ENCODE peak calls at places on chromosomes 16 and 17, in five cellular contexts. C is NCI-H146, T is NCI-H1092 treated with DMSO at 0.1 percent for 48 hours, B is EL, H is GM23338. O is an unnamed sample.

GRCh38 chr16:5979905-5980550 is 882.4 kb upstream of the EEF2KMT start:
- DNase-seq in C (no peak), T (no peak), H (peak; percentile 6), B (no peak), O (no peak)

GRCh38 chr16:11245988-11246387 is 10.0 kb downstream of the SOCS1 start:
- DNase-seq in B (no peak), T (no peak), H (no peak), C (no peak), O (no peak)

GRCh38 chr16:24022797-24023196 is 187.0 kb downstream of the PRKCB start:
- DNase-seq in C (no peak), H (no peak), B (no peak), T (no peak), O (no peak)

GRCh38 chr17:9401434-9401833 is 174.2 kb downstream of the STX8 start:
- DNase-seq in H (peak; percentile 15), T (no peak), B (peak; percentile 17), C (no peak), O (no peak)

GRCh38 chr17:28494445-28495188 is 11.5 kb upstream of the FOXN1 start:
- DNase-seq in B (peak; percentile 69), H (peak; percentile 86), T (peak; percentile 61), C (peak; percentile 69), O (peak; percentile 30)

GRCh38 chr17:32496348-32497078 is 9.7 kb downstream of the CDK5R1 start:
- DNase-seq in C (no peak), B (peak; percentile 98), T (no peak), H (no peak), O (no peak)

GRCh38 chr17:67375054-67375427 is 2.0 kb upstream of the PITPNC1 start:
- DNase-seq in B (no peak), H (no peak), C (no peak), T (no peak), O (no peak)

GRCh38 chr17:17354560-17355357 is 51.6 kb downstream of the NT5M start:
- DNase-seq in C (peak; percentile 80), H (peak; percentile 92), B (peak; percentile 66), T (peak; percentile 21), O (peak; percentile 52)

GRCh38 chr17:76459674-76460073 is 6.7 kb upstream of the UBE2O start:
- DNase-seq in C (no peak), T (no peak), B (no peak), H (no peak), O (no peak)

GRCh38 chr17:44916781-44917241 is 1.5 kb upstream of the GFAP start:
- DNase-seq in H (no peak), T (peak; percentile 37), B (peak; percentile 62), C (no peak), O (no peak)

GRCh38 chr16:53064179-53064578 is 9.4 kb downstream of the CHD9 start:
- DNase-seq in T (no peak), B (no peak), H (no peak), C (no peak), O (no peak)

GRCh38 chr17:17170346-17170976 is 35.7 kb downstream of the PLD6 start:
- DNase-seq in C (no peak), B (peak; percentile 45), H (no peak), T (no peak), O (no peak)

GRCh38 chr16:85078952-85079351 is 33.3 kb downstream of the CIBAR2 start:
- DNase-seq in H (no peak), T (no peak), B (no peak), C (no peak), O (no peak)

GRCh38 chr17:3685174-3685812 is 10.7 kb downstream of the P2RX5 start:
- DNase-seq in H (no peak), C (no peak), T (no peak), B (no peak), O (no peak)

GRCh38 chr17:65794572-65794971 is 233.1 kb upstream of the AXIN2 start:
- DNase-seq in B (peak; percentile 36), T (peak; percentile 8), C (peak; percentile 32), H (peak; percentile 81), O (no peak)

O was measured in NCI-H2029.